ENCODE peak calls at places on chromosome 21, in eight cellular contexts. One of them, this sample, is unnamed.
A peak's percentile ranks its signal among the peaks of the same experiment; 100 is the strongest.

GRCh38 chr21:28337319-28337718 is 655.4 kb downstream of the LTN1 start:
- DNase-seq in left ventricle myocardium inferior: no peak
- DNase-seq in AG09309: peak; percentile 51
- DNase-seq in right cardiac atrium: no peak
- DNase-seq in GM12864: no peak
- DNase-seq in mucosa of descending colon: no peak
- DNase-seq in bronchial epithelial cell: peak; percentile 61
- DNase-seq in hepatocyte: peak; percentile 39
- DNase-seq in this sample: no peak

GRCh38 chr21:27525780-27526179 is 558.9 kb upstream of the ADAMTS5 start:
- DNase-seq in left ventricle myocardium inferior: no peak
- DNase-seq in AG09309: no peak
- DNase-seq in right cardiac atrium: no peak
- DNase-seq in GM12864: no peak
- DNase-seq in mucosa of descending colon: no peak
- DNase-seq in bronchial epithelial cell: no peak
- DNase-seq in hepatocyte: no peak
- DNase-seq in this sample: no peak

GRCh38 chr21:29854795-29855194 is 85.0 kb downstream of the GRIK1 start:
- DNase-seq in left ventricle myocardium inferior: no peak
- DNase-seq in AG09309: no peak
- DNase-seq in right cardiac atrium: no peak
- DNase-seq in GM12864: no peak
- DNase-seq in mucosa of descending colon: no peak
- DNase-seq in bronchial epithelial cell: no peak
- DNase-seq in hepatocyte: no peak
- DNase-seq in this sample: no peak

GRCh38 chr21:39915881-39916280 is 48.6 kb downstream of the PCP4 start:
- DNase-seq in left ventricle myocardium inferior: no peak
- DNase-seq in AG09309: peak; percentile 0
- DNase-seq in right cardiac atrium: no peak
- DNase-seq in GM12864: no peak
- DNase-seq in mucosa of descending colon: no peak
- DNase-seq in bronchial epithelial cell: no peak
- DNase-seq in hepatocyte: no peak
- DNase-seq in this sample: no peak

GRCh38 chr21:25170681-25171080 is 436.6 kb downstream of the MRPL39 start:
- DNase-seq in left ventricle myocardium inferior: no peak
- DNase-seq in AG09309: no peak
- DNase-seq in right cardiac atrium: no peak
- DNase-seq in GM12864: no peak
- DNase-seq in mucosa of descending colon: no peak
- DNase-seq in bronchial epithelial cell: no peak
- DNase-seq in hepatocyte: no peak
- DNase-seq in this sample: no peak

GRCh38 chr21:30234050-30234449 is 18.2 kb upstream of the CLDN8 start:
- DNase-seq in left ventricle myocardium inferior: no peak
- DNase-seq in AG09309: no peak
- DNase-seq in right cardiac atrium: no peak
- DNase-seq in GM12864: no peak
- DNase-seq in mucosa of descending colon: no peak
- DNase-seq in bronchial epithelial cell: no peak
- DNase-seq in hepatocyte: no peak
- DNase-seq in this sample: no peak

GRCh38 chr21:20720623-20721022 is 277.6 kb upstream of the NCAM2 start:
- DNase-seq in left ventricle myocardium inferior: no peak
- DNase-seq in AG09309: no peak
- DNase-seq in right cardiac atrium: no peak
- DNase-seq in GM12864: no peak
- DNase-seq in mucosa of descending colon: no peak
- DNase-seq in bronchial epithelial cell: peak; percentile 14
- DNase-seq in hepatocyte: no peak
- DNase-seq in this sample: no peak

GRCh38 chr21:27954806-27955205 is 987.9 kb upstream of the ADAMTS5 start:
- DNase-seq in left ventricle myocardium inferior: no peak
- DNase-seq in AG09309: peak; percentile 79
- DNase-seq in right cardiac atrium: no peak
- DNase-seq in GM12864: no peak
- DNase-seq in mucosa of descending colon: no peak
- DNase-seq in bronchial epithelial cell: no peak
- DNase-seq in hepatocyte: peak; percentile 8
- DNase-seq in this sample: no peak

GRCh38 chr21:39588884-39589283 is 23.9 kb upstream of the B3GALT5 start:
- DNase-seq in left ventricle myocardium inferior: no peak
- DNase-seq in AG09309: no peak
- DNase-seq in right cardiac atrium: no peak
- DNase-seq in GM12864: no peak
- DNase-seq in mucosa of descending colon: no peak
- DNase-seq in bronchial epithelial cell: no peak
- DNase-seq in hepatocyte: no peak
- DNase-seq in this sample: no peak

GRCh38 chr21:41199123-41199522 is 31.2 kb downstream of the BACE2 start:
- DNase-seq in left ventricle myocardium inferior: no peak
- DNase-seq in AG09309: no peak
- DNase-seq in right cardiac atrium: peak; percentile 18
- DNase-seq in GM12864: no peak
- DNase-seq in mucosa of descending colon: no peak
- DNase-seq in bronchial epithelial cell: no peak
- DNase-seq in hepatocyte: no peak
- DNase-seq in this sample: no peak

GRCh38 chr21:28632718-28633408 is 359.8 kb downstream of the LTN1 start:
- DNase-seq in left ventricle myocardium inferior: no peak
- DNase-seq in AG09309: no peak
- DNase-seq in right cardiac atrium: no peak
- DNase-seq in GM12864: no peak
- DNase-seq in mucosa of descending colon: no peak
- DNase-seq in bronchial epithelial cell: peak; percentile 100
- DNase-seq in hepatocyte: no peak
- DNase-seq in this sample: no peak

GRCh38 chr21:32392299-32392879 is 423 bp downstream of the URB1 start:
- DNase-seq in left ventricle myocardium inferior: no peak
- DNase-seq in AG09309: no peak
- DNase-seq in right cardiac atrium: no peak
- DNase-seq in GM12864: no peak
- DNase-seq in mucosa of descending colon: no peak
- DNase-seq in bronchial epithelial cell: peak; percentile 29
- DNase-seq in hepatocyte: peak; percentile 19
- DNase-seq in this sample: no peak

GRCh38 chr21:38148046-38148445 is 108.7 kb upstream of the KCNJ15 start:
- DNase-seq in left ventricle myocardium inferior: no peak
- DNase-seq in AG09309: no peak
- DNase-seq in right cardiac atrium: no peak
- DNase-seq in GM12864: no peak
- DNase-seq in mucosa of descending colon: no peak
- DNase-seq in bronchial epithelial cell: peak; percentile 68
- DNase-seq in hepatocyte: no peak
- DNase-seq in this sample: no peak

GRCh38 chr21:31710586-31710985 is 21.3 kb downstream of the SCAF4 start:
- DNase-seq in left ventricle myocardium inferior: no peak
- DNase-seq in AG09309: peak; percentile 23
- DNase-seq in right cardiac atrium: no peak
- DNase-seq in GM12864: no peak
- DNase-seq in mucosa of descending colon: no peak
- DNase-seq in bronchial epithelial cell: no peak
- DNase-seq in hepatocyte: no peak
- DNase-seq in this sample: no peak

GRCh38 chr21:26169611-26170470 is 729 bp downstream of the APP start:
- DNase-seq in left ventricle myocardium inferior: peak; percentile 69
- DNase-seq in AG09309: no peak
- DNase-seq in right cardiac atrium: peak; percentile 88
- DNase-seq in GM12864: no peak
- DNase-seq in mucosa of descending colon: peak; percentile 81
- DNase-seq in bronchial epithelial cell: no peak
- DNase-seq in hepatocyte: peak; percentile 69
- DNase-seq in this sample: peak; percentile 58

GRCh38 chr21:16194851-16195251 is 465.1 kb downstream of the USP25 start:
- DNase-seq in left ventricle myocardium inferior: no peak
- DNase-seq in AG09309: no peak
- DNase-seq in right cardiac atrium: peak; percentile 44
- DNase-seq in GM12864: no peak
- DNase-seq in mucosa of descending colon: no peak
- DNase-seq in bronchial epithelial cell: peak; percentile 32
- DNase-seq in hepatocyte: no peak
- DNase-seq in this sample: no peak

GRCh38 chr21:16192900-16193299 is 463.1 kb downstream of the USP25 start:
- DNase-seq in left ventricle myocardium inferior: no peak
- DNase-seq in AG09309: no peak
- DNase-seq in right cardiac atrium: no peak
- DNase-seq in GM12864: no peak
- DNase-seq in mucosa of descending colon: no peak
- DNase-seq in bronchial epithelial cell: peak; percentile 95
- DNase-seq in hepatocyte: peak; percentile 24
- DNase-seq in this sample: no peak

GRCh38 chr21:16195476-16195875 is 465.7 kb downstream of the USP25 start:
- DNase-seq in left ventricle myocardium inferior: no peak
- DNase-seq in AG09309: no peak
- DNase-seq in right cardiac atrium: no peak
- DNase-seq in GM12864: no peak
- DNase-seq in mucosa of descending colon: no peak
- DNase-seq in bronchial epithelial cell: peak; percentile 58
- DNase-seq in hepatocyte: no peak
- DNase-seq in this sample: no peak

GRCh38 chr21:16195896-16196443 is 466.2 kb downstream of the USP25 start:
- DNase-seq in left ventricle myocardium inferior: no peak
- DNase-seq in AG09309: no peak
- DNase-seq in right cardiac atrium: no peak
- DNase-seq in GM12864: no peak
- DNase-seq in mucosa of descending colon: no peak
- DNase-seq in bronchial epithelial cell: peak; percentile 35
- DNase-seq in hepatocyte: no peak
- DNase-seq in this sample: no peak

GRCh38 chr21:16193758-16194606 is 464.2 kb downstream of the USP25 start:
- DNase-seq in left ventricle myocardium inferior: peak; percentile 58
- DNase-seq in AG09309: peak; percentile 33
- DNase-seq in right cardiac atrium: peak; percentile 88
- DNase-seq in GM12864: no peak
- DNase-seq in mucosa of descending colon: no peak
- DNase-seq in bronchial epithelial cell: peak; percentile 88
- DNase-seq in hepatocyte: peak; percentile 65
- DNase-seq in this sample: peak; percentile 43
- H3K4me3 ChIP-seq in left ventricle myocardium inferior: peak overlapping the region; percentile 68
- H3K4me3 ChIP-seq in AG09309: peak overlapping the region; percentile 44
- H3K4me3 ChIP-seq in right cardiac atrium: peak overlapping the region; percentile 95
- H3K4me3 ChIP-seq in GM12864: no peak overlapping the region
- H3K4me3 ChIP-seq in mucosa of descending colon: no peak overlapping the region
- H3K4me3 ChIP-seq in bronchial epithelial cell: peak overlapping the region; percentile 51
- H3K4me3 ChIP-seq in hepatocyte: peak overlapping the region; percentile 30
- H3K4me3 ChIP-seq in this sample: no peak overlapping the region

GRCh38 chr21:46185717-46186116 is 1.5 kb upstream of the SPATC1L start:
- DNase-seq in left ventricle myocardium inferior: no peak
- DNase-seq in AG09309: no peak
- DNase-seq in right cardiac atrium: no peak
- DNase-seq in GM12864: no peak
- DNase-seq in mucosa of descending colon: peak; percentile 17
- DNase-seq in bronchial epithelial cell: no peak
- DNase-seq in hepatocyte: no peak
- DNase-seq in this sample: no peak
- H3K4me3 ChIP-seq in left ventricle myocardium inferior: no peak overlapping the region
- H3K4me3 ChIP-seq in AG09309: no peak overlapping the region
- H3K4me3 ChIP-seq in right cardiac atrium: no peak overlapping the region
- H3K4me3 ChIP-seq in GM12864: peak overlapping the region; percentile 56
- H3K4me3 ChIP-seq in mucosa of descending colon: no peak overlapping the region
- H3K4me3 ChIP-seq in bronchial epithelial cell: no peak overlapping the region
- H3K4me3 ChIP-seq in hepatocyte: no peak overlapping the region
- H3K4me3 ChIP-seq in this sample: no peak overlapping the region

DNA sequence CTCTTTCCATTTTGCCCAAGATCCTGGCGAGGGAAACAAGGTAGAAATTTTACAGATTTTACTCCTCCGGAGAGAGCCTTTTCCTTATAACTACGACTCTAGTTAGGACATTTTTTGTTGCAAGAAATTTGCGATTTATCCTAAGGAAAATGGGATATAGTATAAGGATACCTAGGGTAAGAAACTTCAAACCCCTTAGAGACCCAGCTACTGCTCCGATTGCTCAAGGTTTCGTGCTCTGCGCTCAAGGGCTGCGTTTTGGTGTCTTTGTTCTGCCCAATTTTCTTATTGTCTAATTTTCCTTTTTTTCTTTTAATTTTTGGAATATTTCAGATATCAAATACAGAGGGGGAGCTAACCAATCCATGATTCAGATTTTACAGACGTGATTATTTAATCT is 1.5 kb downstream of the TTC3 start:
- DNase-seq in left ventricle myocardium inferior: no peak
- DNase-seq in AG09309: no peak
- DNase-seq in right cardiac atrium: no peak
- DNase-seq in GM12864: no peak
- DNase-seq in mucosa of descending colon: no peak
- DNase-seq in bronchial epithelial cell: no peak
- DNase-seq in hepatocyte: no peak
- DNase-seq in this sample: no peak
- H3K4me3 ChIP-seq in left ventricle myocardium inferior: peak overlapping the region; percentile 94
- H3K4me3 ChIP-seq in AG09309: peak overlapping the region; percentile 96
- H3K4me3 ChIP-seq in right cardiac atrium: peak overlapping the region; percentile 46
- H3K4me3 ChIP-seq in GM12864: peak overlapping the region; percentile 78
- H3K4me3 ChIP-seq in mucosa of descending colon: no peak overlapping the region
- H3K4me3 ChIP-seq in bronchial epithelial cell: peak overlapping the region; percentile 68
- H3K4me3 ChIP-seq in hepatocyte: peak overlapping the region; percentile 77
- H3K4me3 ChIP-seq in this sample: peak overlapping the region; percentile 35

GRCh38 chr21:42880352-42880751 is 1.0 kb upstream of the WDR4 start:
- DNase-seq in left ventricle myocardium inferior: no peak
- DNase-seq in AG09309: no peak
- DNase-seq in right cardiac atrium: no peak
- DNase-seq in GM12864: no peak
- DNase-seq in mucosa of descending colon: no peak
- DNase-seq in bronchial epithelial cell: no peak
- DNase-seq in hepatocyte: no peak
- DNase-seq in this sample: no peak

GRCh38 chr21:42887321-42887720 is 5.8 kb upstream of the NDUFV3 start:
- DNase-seq in left ventricle myocardium inferior: no peak
- DNase-seq in AG09309: no peak
- DNase-seq in right cardiac atrium: no peak
- DNase-seq in GM12864: no peak
- DNase-seq in mucosa of descending colon: no peak
- DNase-seq in bronchial epithelial cell: no peak
- DNase-seq in hepatocyte: no peak
- DNase-seq in this sample: no peak

GRCh38 chr21:42878678-42878992 is 704 bp downstream of the WDR4 start:
- DNase-seq in left ventricle myocardium inferior: no peak
- DNase-seq in AG09309: no peak
- DNase-seq in right cardiac atrium: no peak
- DNase-seq in GM12864: no peak
- DNase-seq in mucosa of descending colon: no peak
- DNase-seq in bronchial epithelial cell: no peak
- DNase-seq in hepatocyte: no peak
- DNase-seq in this sample: no peak

GRCh38 chr21:42878993-42879787 is at the start of gene WDR4:
- DNase-seq in left ventricle myocardium inferior: peak; percentile 97
- DNase-seq in AG09309: peak; percentile 79
- DNase-seq in right cardiac atrium: peak; percentile 98
- DNase-seq in GM12864: peak; percentile 93
- DNase-seq in mucosa of descending colon: peak; percentile 99
- DNase-seq in bronchial epithelial cell: peak; percentile 93
- DNase-seq in hepatocyte: peak; percentile 97
- DNase-seq in this sample: peak; percentile 97

DNA sequence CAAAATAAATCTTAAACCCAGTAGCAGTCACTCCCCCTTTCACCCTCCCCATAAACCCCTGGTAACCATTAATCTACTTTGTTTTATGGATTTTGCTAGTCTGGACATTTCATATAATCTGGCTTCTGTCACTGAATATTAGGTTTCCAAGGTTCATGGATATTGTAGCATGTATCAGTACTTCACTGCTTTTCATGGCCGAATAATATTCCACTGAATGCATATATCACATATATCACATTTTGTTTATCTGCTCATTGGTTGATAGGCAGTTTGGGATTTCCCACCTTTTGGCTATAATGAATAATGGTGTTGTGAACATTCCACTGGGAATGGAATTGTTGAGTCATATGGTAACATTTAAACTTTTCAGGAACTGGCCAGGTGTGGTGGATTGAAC is 4.6 kb upstream of the WDR4 start:
- DNase-seq in left ventricle myocardium inferior: no peak
- DNase-seq in AG09309: no peak
- DNase-seq in right cardiac atrium: no peak
- DNase-seq in GM12864: no peak
- DNase-seq in mucosa of descending colon: no peak
- DNase-seq in bronchial epithelial cell: peak; percentile 24
- DNase-seq in hepatocyte: no peak
- DNase-seq in this sample: no peak
- H3K4me3 ChIP-seq in left ventricle myocardium inferior: no peak overlapping the region
- H3K4me3 ChIP-seq in AG09309: no peak overlapping the region
- H3K4me3 ChIP-seq in right cardiac atrium: no peak overlapping the region
- H3K4me3 ChIP-seq in GM12864: no peak overlapping the region
- H3K4me3 ChIP-seq in mucosa of descending colon: no peak overlapping the region
- H3K4me3 ChIP-seq in bronchial epithelial cell: no peak overlapping the region
- H3K4me3 ChIP-seq in hepatocyte: no peak overlapping the region
- H3K4me3 ChIP-seq in this sample: no peak overlapping the region